ENCODE peak calls at places on chromosomes 11 and 22, in ten cellular contexts. J is activated CD4-positive, CD25-positive, alpha-beta regulatory T cell; Q is activated T-cell treated with anti-CD3 and anti-CD28 coated beads, Interleukin-2, amount 50 U/mL, for 1 hour; L is GM10248; B is heart right ventricle; N is OCI-LY7; M is C1 segment of cervical spinal cord; U is cardiac fibroblast; Y is globus pallidus; R is lung. T is an unnamed sample.

GRCh38 chr11:100918551-100919500 is 210.8 kb downstream of the PGR start:
- DNase-seq in L (no peak), R (peak; percentile 73), N (no peak), B (no peak), U (peak; percentile 48), M (no peak), Q (no peak), Y (peak; percentile 11), J (no peak), T (no peak)

GRCh38 chr11:64180871-64181270 is 5.1 kb upstream of the STIP1 start:
- DNase-seq in U (no peak), J (no peak), Y (peak; percentile 48), R (no peak), N (no peak), Q (no peak), M (no peak), L (no peak), B (no peak), T (no peak)

GRCh38 chr11:72629266-72629665 is 45.0 kb downstream of the PDE2A start:
- DNase-seq in U (no peak), N (no peak), M (no peak), Y (peak; percentile 50), L (no peak), R (no peak), Q (no peak), J (no peak), B (peak; percentile 72), T (peak; percentile 94)

GRCh38 chr11:19816040-19816439 is 103.4 kb downstream of the NAV2 start:
- DNase-seq in J (no peak), R (no peak), Q (no peak), U (no peak), L (no peak), N (no peak), Y (peak; percentile 48), M (no peak), B (no peak), T (no peak)

GRCh38 chr11:70713988-70714665 is 315.8 kb downstream of the CTTN start:
- DNase-seq in M (no peak), Y (no peak), L (no peak), U (no peak), R (no peak), Q (no peak), J (no peak), N (no peak), B (no peak), T (no peak)

GRCh38 chr11:18600915-18601569 is 1.5 kb downstream of the MISFA start:
- DNase-seq in L (no peak), B (no peak), Y (no peak), R (no peak), M (no peak), U (no peak), N (no peak), J (no peak), Q (no peak), T (no peak)

GRCh38 chr11:26976389-26976788 is 17.5 kb upstream of the FIBIN start:
- DNase-seq in Q (no peak), B (no peak), M (no peak), L (no peak), Y (no peak), U (peak; percentile 63), N (no peak), R (no peak), J (no peak), T (no peak)

GRCh38 chr11:120929664-120930154 is 94.2 kb upstream of the TBCEL start:
- DNase-seq in B (no peak), R (no peak), L (peak; percentile 77), U (peak; percentile 33), M (no peak), J (no peak), N (peak; percentile 73), Y (peak; percentile 51), Q (peak; percentile 29), T (no peak)

GRCh38 chr11:1230121-1230455 is 7.2 kb downstream of the MUC5B start:
- DNase-seq in R (no peak), Y (no peak), B (no peak), Q (no peak), U (no peak), J (no peak), L (no peak), M (no peak), N (no peak), T (no peak)

GRCh38 chr22:50408311-50408710 is 65.2 kb downstream of the PPP6R2 start:
- DNase-seq in R (no peak), U (no peak), J (no peak), L (no peak), Y (no peak), M (no peak), N (no peak), Q (no peak), B (no peak), T (no peak)

GRCh38 chr11:79663012-79663411 is 222.2 kb upstream of the TENM4 start:
- DNase-seq in L (no peak), Y (no peak), N (no peak), R (no peak), M (no peak), U (no peak), J (no peak), B (no peak), Q (no peak), T (no peak)

GRCh38 chr11:27395556-27396258 is 32.7 kb upstream of the CCDC34 start:
- DNase-seq in U (no peak), Y (no peak), Q (no peak), M (no peak), J (no peak), N (no peak), R (no peak), B (no peak), L (no peak), T (no peak)

GRCh38 chr11:130652671-130653335 is 204.4 kb downstream of the ADAMTS15 start:
- DNase-seq in U (peak; percentile 93), L (no peak), N (no peak), B (peak; percentile 49), R (peak; percentile 80), Q (no peak), M (no peak), J (no peak), Y (no peak), T (peak; percentile 94)

GRCh38 chr22:33591946-33592345 is 328.3 kb downstream of the LARGE1 start:
- DNase-seq in J (no peak), U (no peak), M (no peak), B (no peak), Q (no peak), R (no peak), N (no peak), Y (no peak), L (no peak), T (no peak)

GRCh38 chr11:133823211-133823610 is 22.1 kb downstream of the SPATA19 start:
- DNase-seq in Y (no peak), B (no peak), Q (no peak), R (no peak), L (no peak), M (no peak), U (no peak), N (no peak), J (no peak), T (no peak)

GRCh38 chr11:75142714-75143419 is 8.0 kb upstream of the SLCO2B1 start:
- DNase-seq in Q (peak; percentile 69), R (peak; percentile 65), L (peak; percentile 68), B (peak; percentile 68), U (peak; percentile 95), M (no peak), Y (peak; percentile 61), J (peak; percentile 53), N (peak; percentile 83), T (peak; percentile 94)

GRCh38 chr22:42074153-42074750 is at the start of gene PHETA2:
- DNase-seq in M (no peak), B (peak; percentile 68), Q (peak; percentile 65), J (peak; percentile 39), U (peak; percentile 53), L (peak; percentile 42), R (no peak), Y (no peak), N (no peak), T (no peak)

GRCh38 chr11:9600166-9600565 is 26.7 kb downstream of the WEE1 start:
- DNase-seq in M (no peak), U (no peak), B (no peak), L (no peak), Q (no peak), N (no peak), R (no peak), J (no peak), Y (no peak), T (peak; percentile 62)

GRCh38 chr11:64144587-64145295 is 21.2 kb downstream of the MACROD1 start:
- DNase-seq in Y (no peak), N (no peak), Q (no peak), J (no peak), U (no peak), L (no peak), R (no peak), M (no peak), B (no peak), T (no peak)

GRCh38 chr11:43467958-43468357 is 109.2 kb downstream of the TTC17 start:
- DNase-seq in M (no peak), R (no peak), B (no peak), J (no peak), U (no peak), N (no peak), L (no peak), Q (no peak), Y (no peak), T (no peak)

GRCh38 chr11:107157146-107157808 is 139.0 kb upstream of the GUCY1A2 start:
- DNase-seq in J (no peak), Y (no peak), Q (no peak), N (no peak), M (no peak), L (no peak), B (no peak), U (no peak), R (no peak), T (no peak)

GRCh38 chr11:118606157-118606843 is 1.1 kb upstream of the PHLDB1 start:
- DNase-seq in R (no peak), J (no peak), L (no peak), N (no peak), Q (no peak), U (no peak), Y (peak; percentile 51), M (no peak), B (peak; percentile 31), T (no peak)

GRCh38 chr22:42284643-42285181 is 14.3 kb upstream of the TCF20 start:
- DNase-seq in J (no peak), M (no peak), B (no peak), R (no peak), L (no peak), Y (no peak), U (no peak), Q (no peak), N (no peak), T (no peak)

GRCh38 chr22:44700456-44700855 is 1.5 kb upstream of the PRR5 start:
- DNase-seq in Y (no peak), L (no peak), Q (no peak), B (no peak), M (no peak), J (no peak), R (no peak), N (no peak), U (no peak), T (no peak)

GRCh38 chr11:68798221-68798813 is 43.4 kb downstream of the CPT1A start:
- DNase-seq in N (peak; percentile 37), R (peak; percentile 31), B (peak; percentile 29), L (peak; percentile 61), U (peak; percentile 29), M (no peak), Q (peak; percentile 47), Y (no peak), J (no peak), T (no peak)

GRCh38 chr11:12794556-12795230 is 120.5 kb downstream of the TEAD1 start:
- DNase-seq in B (no peak), R (no peak), M (no peak), Q (no peak), J (no peak), U (no peak), L (no peak), Y (no peak), N (no peak), T (no peak)